ENCODE peak calls at places on chromosomes 4 and X, in six cellular contexts. One of them, this sample, is unnamed.

GRCh38 chr4:79623125-79623905 is 215.3 kb upstream of the GK2 start:
- DNase-seq in GM12892: no peak
- DNase-seq in HL-60: no peak
- DNase-seq in GM12878: no peak
- DNase-seq in SK-N-SH: no peak
- DNase-seq in suprapubic skin: no peak
- DNase-seq in this sample: no peak

GRCh38 chr4:159549092-159549491 is 446.2 kb downstream of the RAPGEF2 start:
- DNase-seq in HL-60: no peak
- DNase-seq in SK-N-SH: no peak
- DNase-seq in suprapubic skin: no peak
- DNase-seq in GM12892: no peak
- DNase-seq in GM12878: no peak
- DNase-seq in this sample: no peak

GRCh38 chr4:54929459-54929858 is 195.9 kb downstream of the KDR start:
- DNase-seq in HL-60: no peak
- DNase-seq in GM12892: no peak
- DNase-seq in suprapubic skin: no peak
- DNase-seq in SK-N-SH: peak
- DNase-seq in GM12878: no peak
- DNase-seq in this sample: no peak

GRCh38 chr4:141851246-141851891 is 215.0 kb downstream of the IL15 start:
- DNase-seq in HL-60: no peak
- DNase-seq in GM12892: no peak
- DNase-seq in GM12878: no peak
- DNase-seq in suprapubic skin: no peak
- DNase-seq in SK-N-SH: no peak
- DNase-seq in this sample: no peak

GRCh38 chr4:102783006-102783405 is 22.2 kb upstream of the MANBA start:
- DNase-seq in GM12892: no peak
- DNase-seq in SK-N-SH: no peak
- DNase-seq in GM12878: no peak
- DNase-seq in suprapubic skin: no peak
- DNase-seq in HL-60: no peak
- DNase-seq in this sample: no peak

GRCh38 chr4:87498446-87498900 is 30.7 kb downstream of the SPARCL1 start:
- DNase-seq in HL-60: no peak
- DNase-seq in GM12892: no peak
- DNase-seq in suprapubic skin: no peak
- DNase-seq in GM12878: no peak
- DNase-seq in SK-N-SH: no peak
- DNase-seq in this sample: no peak

GRCh38 chr4:84804126-84804525 is 162.4 kb downstream of the WDFY3 start:
- DNase-seq in GM12878: no peak
- DNase-seq in SK-N-SH: no peak
- DNase-seq in GM12892: no peak
- DNase-seq in suprapubic skin: no peak
- DNase-seq in HL-60: no peak
- DNase-seq in this sample: no peak

GRCh38 chr4:149719806-149720205 is 95.8 kb downstream of the IQCM start:
- DNase-seq in suprapubic skin: no peak
- DNase-seq in GM12892: peak
- DNase-seq in SK-N-SH: no peak
- DNase-seq in HL-60: no peak
- DNase-seq in GM12878: no peak
- DNase-seq in this sample: no peak

GRCh38 chr4:146959692-146960091 is 14.0 kb upstream of the TTC29 start:
- DNase-seq in SK-N-SH: no peak
- DNase-seq in GM12892: no peak
- DNase-seq in GM12878: no peak
- DNase-seq in suprapubic skin: no peak
- DNase-seq in HL-60: no peak
- DNase-seq in this sample: no peak

GRCh38 chrX:93673056-93673868 is at the start of gene NAP1L3:
- DNase-seq in suprapubic skin: peak
- DNase-seq in GM12878: no peak
- DNase-seq in HL-60: no peak
- DNase-seq in GM12892: no peak
- DNase-seq in SK-N-SH: peak
- DNase-seq in this sample: peak

GRCh38 chr4:157172011-157172410 is 48.5 kb upstream of the GRIA2 start:
- DNase-seq in HL-60: no peak
- DNase-seq in SK-N-SH: no peak
- DNase-seq in suprapubic skin: no peak
- DNase-seq in GM12878: no peak
- DNase-seq in GM12892: no peak
- DNase-seq in this sample: no peak

GRCh38 chr4:25913056-25913850 is 767 bp upstream of the SMIM20 start:
- DNase-seq in SK-N-SH: peak
- DNase-seq in GM12892: peak
- DNase-seq in HL-60: peak
- DNase-seq in GM12878: no peak
- DNase-seq in suprapubic skin: no peak
- DNase-seq in this sample: peak

GRCh38 chr4:60403986-60404385 is 796.1 kb upstream of the ADGRL3 start:
- DNase-seq in GM12892: no peak
- DNase-seq in SK-N-SH: no peak
- DNase-seq in GM12878: no peak
- DNase-seq in suprapubic skin: no peak
- DNase-seq in HL-60: no peak
- DNase-seq in this sample: no peak

GRCh38 chr4:56823933-56824600 is 2.6 kb upstream of the SPINK2 start:
- DNase-seq in SK-N-SH: no peak
- DNase-seq in suprapubic skin: no peak
- DNase-seq in HL-60: no peak
- DNase-seq in GM12892: no peak
- DNase-seq in GM12878: no peak
- DNase-seq in this sample: no peak

GRCh38 chrX:107773206-107773605 is 2.4 kb downstream of the TSC22D3 start:
- DNase-seq in GM12892: no peak
- DNase-seq in GM12878: no peak
- DNase-seq in HL-60: no peak
- DNase-seq in suprapubic skin: no peak
- DNase-seq in SK-N-SH: no peak
- DNase-seq in this sample: no peak

GRCh38 chrX:40157228-40158035 is 59.7 kb upstream of the BCOR start:
- DNase-seq in suprapubic skin: no peak
- DNase-seq in SK-N-SH: no peak
- DNase-seq in GM12892: no peak
- DNase-seq in HL-60: no peak
- DNase-seq in GM12878: no peak
- DNase-seq in this sample: no peak

GRCh38 chr4:92968556-92968955 is 664.8 kb downstream of the GRID2 start:
- DNase-seq in GM12878: no peak
- DNase-seq in SK-N-SH: no peak
- DNase-seq in HL-60: no peak
- DNase-seq in GM12892: no peak
- DNase-seq in suprapubic skin: no peak
- DNase-seq in this sample: no peak

GRCh38 chr4:100340534-100341364 is 150.5 kb upstream of the DDIT4L start:
- DNase-seq in GM12892: no peak
- DNase-seq in SK-N-SH: no peak
- DNase-seq in suprapubic skin: no peak
- DNase-seq in GM12878: no peak
- DNase-seq in HL-60: peak
- DNase-seq in this sample: no peak

GRCh38 chr4:1979477-1980196 is 29.1 kb downstream of the NELFA start:
- DNase-seq in suprapubic skin: peak
- DNase-seq in HL-60: no peak
- DNase-seq in GM12892: no peak
- DNase-seq in GM12878: no peak
- DNase-seq in SK-N-SH: no peak
- DNase-seq in this sample: no peak

GRCh38 chr4:169510617-169511016 is 101.8 kb downstream of the NEK1 start:
- DNase-seq in HL-60: no peak
- DNase-seq in GM12878: no peak
- DNase-seq in suprapubic skin: no peak
- DNase-seq in GM12892: no peak
- DNase-seq in SK-N-SH: no peak
- DNase-seq in this sample: no peak

GRCh38 chr4:108536577-108536976 is 83.8 kb upstream of the RPL34 start:
- DNase-seq in GM12878: no peak
- DNase-seq in GM12892: no peak
- DNase-seq in suprapubic skin: no peak
- DNase-seq in SK-N-SH: no peak
- DNase-seq in HL-60: no peak
- DNase-seq in this sample: no peak

GRCh38 chr4:187668683-187669082 is 326.9 kb upstream of the ZFP42 start:
- DNase-seq in GM12878: no peak
- DNase-seq in GM12892: no peak
- DNase-seq in SK-N-SH: no peak
- DNase-seq in HL-60: no peak
- DNase-seq in suprapubic skin: no peak
- DNase-seq in this sample: no peak

GRCh38 chrX:6024204-6024603 is 204.5 kb downstream of the NLGN4X start:
- DNase-seq in GM12878: no peak
- DNase-seq in HL-60: no peak
- DNase-seq in SK-N-SH: no peak
- DNase-seq in GM12892: no peak
- DNase-seq in suprapubic skin: no peak
- DNase-seq in this sample: no peak

GRCh38 chr4:56786955-56787354 is 34.5 kb downstream of the SPINK2 start:
- DNase-seq in GM12878: no peak
- DNase-seq in HL-60: no peak
- DNase-seq in SK-N-SH: peak
- DNase-seq in suprapubic skin: no peak
- DNase-seq in GM12892: no peak
- DNase-seq in this sample: no peak

GRCh38 chr4:185305979-185306442 is 89.7 kb downstream of the LRP2BP start:
- DNase-seq in GM12892: no peak
- DNase-seq in SK-N-SH: no peak
- DNase-seq in HL-60: no peak
- DNase-seq in suprapubic skin: no peak
- DNase-seq in GM12878: no peak
- DNase-seq in this sample: no peak

GRCh38 chr4:21848001-21848400 is 100.6 kb downstream of the KCNIP4 start:
- DNase-seq in GM12892: no peak
- DNase-seq in HL-60: no peak
- DNase-seq in SK-N-SH: no peak
- DNase-seq in suprapubic skin: no peak
- DNase-seq in GM12878: no peak
- DNase-seq in this sample: no peak

GRCh38 chrX:43661521-43662240 is 5.6 kb downstream of the MAOA start:
- DNase-seq in HL-60: no peak
- DNase-seq in SK-N-SH: no peak
- DNase-seq in suprapubic skin: no peak
- DNase-seq in GM12892: no peak
- DNase-seq in GM12878: no peak
- DNase-seq in this sample: no peak

GRCh38 chrX:43655151-43655676 is 885 bp upstream of the MAOA start:
- DNase-seq in HL-60: no peak
- DNase-seq in suprapubic skin: peak
- DNase-seq in GM12892: no peak
- DNase-seq in GM12878: no peak
- DNase-seq in SK-N-SH: peak
- DNase-seq in this sample: no peak

GRCh38 chrX:43654431-43655150 is 1.5 kb upstream of the MAOA start:
- DNase-seq in SK-N-SH: peak
- DNase-seq in GM12878: peak
- DNase-seq in suprapubic skin: peak
- DNase-seq in HL-60: peak
- DNase-seq in GM12892: peak
- DNase-seq in this sample: peak

DNA sequence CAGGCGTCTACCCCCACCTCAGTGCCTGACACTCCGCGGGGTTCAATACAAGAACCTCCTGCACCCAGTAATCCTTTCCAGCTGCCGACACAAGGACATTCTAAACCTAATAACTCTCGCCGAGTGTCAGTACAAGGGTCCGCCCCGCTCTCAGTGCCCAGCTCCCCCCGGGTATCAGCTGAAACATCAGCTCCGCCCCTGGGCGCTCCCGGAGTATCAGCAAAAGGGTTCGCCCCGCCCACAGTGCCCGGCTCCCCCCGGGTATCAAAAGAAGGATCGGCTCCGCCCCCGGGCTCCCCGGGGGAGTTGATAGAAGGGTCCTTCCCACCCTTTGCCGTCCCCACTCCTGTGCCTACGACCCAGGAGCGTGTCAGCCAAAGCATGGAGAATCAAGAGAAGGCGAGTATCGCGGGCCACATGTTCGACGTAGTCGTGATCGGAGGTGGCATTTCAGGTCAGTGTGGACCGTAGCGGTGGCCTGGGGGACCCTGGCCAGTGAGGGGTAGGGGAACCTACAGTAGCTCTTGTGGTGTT is at the start of gene MAOA:
- DNase-seq in SK-N-SH: peak
- DNase-seq in HL-60: no peak
- DNase-seq in GM12892: no peak
- DNase-seq in suprapubic skin: peak
- DNase-seq in GM12878: no peak
- DNase-seq in this sample: no peak
- TF ChIP-seq POLR2AphosphoS5 in SK-N-SH: no peak
- TF ChIP-seq POLR2AphosphoS5 in HL-60: no peak
- TF ChIP-seq POLR2AphosphoS5 in GM12892: no peak
- TF ChIP-seq POLR2AphosphoS5 in suprapubic skin: no peak
- TF ChIP-seq POLR2AphosphoS5 in GM12878: no peak
- TF ChIP-seq POLR2AphosphoS5 in this sample: no peak

GRCh38 chr4:110620352-110621327 is 2.2 kb downstream of the PITX2 start:
- DNase-seq in GM12892: no peak
- DNase-seq in HL-60: no peak
- DNase-seq in suprapubic skin: no peak
- DNase-seq in SK-N-SH: peak
- DNase-seq in GM12878: no peak
- DNase-seq in this sample: no peak
- TF ChIP-seq POLR2AphosphoS5 in GM12892: no peak
- TF ChIP-seq POLR2AphosphoS5 in HL-60: no peak
- TF ChIP-seq POLR2AphosphoS5 in suprapubic skin: no peak
- TF ChIP-seq POLR2AphosphoS5 in SK-N-SH: no peak
- TF ChIP-seq POLR2AphosphoS5 in GM12878: no peak
- TF ChIP-seq POLR2AphosphoS5 in this sample: no peak

GRCh38 chr4:113762061-113762850 is 718 bp upstream of the CAMK2D start:
- DNase-seq in HL-60: peak
- DNase-seq in SK-N-SH: peak
- DNase-seq in GM12892: peak
- DNase-seq in suprapubic skin: peak
- DNase-seq in GM12878: peak
- DNase-seq in this sample: peak
- TF ChIP-seq POLR2AphosphoS5 in HL-60: no peak
- TF ChIP-seq POLR2AphosphoS5 in SK-N-SH: peak
- TF ChIP-seq POLR2AphosphoS5 in GM12892: peak
- TF ChIP-seq POLR2AphosphoS5 in suprapubic skin: peak
- TF ChIP-seq POLR2AphosphoS5 in GM12878: peak
- TF ChIP-seq POLR2AphosphoS5 in this sample: peak

DNA sequence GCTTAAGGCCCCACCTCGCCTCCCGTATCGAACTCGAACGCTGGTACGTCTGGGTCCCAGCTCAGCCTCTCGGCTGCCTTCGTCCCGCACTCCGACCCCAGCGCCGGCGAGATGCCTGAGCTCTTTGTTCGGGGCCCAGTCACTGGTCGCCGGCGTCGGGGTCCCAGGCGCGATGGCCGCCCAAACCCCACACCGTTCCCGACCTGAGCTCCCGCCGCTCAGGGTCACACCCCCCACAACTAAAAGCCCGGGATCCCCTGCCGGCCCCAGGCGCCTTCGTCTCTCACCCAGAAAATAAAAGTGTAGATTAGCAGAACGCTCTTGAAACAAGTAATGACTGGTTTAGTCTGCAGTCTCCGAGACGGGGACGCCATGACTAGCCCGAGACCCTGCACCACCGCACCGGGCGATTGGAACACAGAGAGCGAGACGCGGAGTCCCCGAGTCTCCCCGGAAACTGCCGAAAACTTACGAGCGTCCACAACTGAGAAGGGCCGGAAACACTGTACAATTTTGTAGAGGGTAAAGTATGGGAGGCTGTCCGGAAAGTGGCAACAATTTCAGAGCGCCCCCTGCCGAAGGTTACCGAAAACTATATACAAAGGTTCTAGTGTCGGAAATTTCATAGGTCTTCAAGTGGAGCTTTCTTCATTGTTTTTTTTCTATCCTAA is at the start of gene TSPAN6:
- DNase-seq in HL-60: no peak
- DNase-seq in GM12892: no peak
- DNase-seq in suprapubic skin: peak
- DNase-seq in SK-N-SH: peak
- DNase-seq in GM12878: no peak
- DNase-seq in this sample: peak
- TF ChIP-seq POLR2AphosphoS5 in HL-60: no peak
- TF ChIP-seq POLR2AphosphoS5 in GM12892: no peak
- TF ChIP-seq POLR2AphosphoS5 in suprapubic skin: no peak
- TF ChIP-seq POLR2AphosphoS5 in SK-N-SH: peak
- TF ChIP-seq POLR2AphosphoS5 in GM12878: no peak
- TF ChIP-seq POLR2AphosphoS5 in this sample: no peak

This sample was measured in GM12891.